ENCODE peak calls at places on chromosomes 12 and 14, in seven cellular contexts. Z is MV-4-11, X is AG09309, H is EL, N is activated T-helper 1 cell treated with Interleukin-2 at 50 U/mL for 16 hours, E is right cardiac atrium, T is fibroblast of pulmonary artery. A is an unnamed sample.

GRCh38 chr14:99510556-99511139 is 29.4 kb downstream of the CCNK start:
- DNase-seq in X (no peak), N (no peak), H (no peak), T (no peak), E (no peak), Z (no peak), A (no peak)

GRCh38 chr14:73833530-73834257 is 17.9 kb upstream of the PTGR2 start:
- DNase-seq in Z (no peak), E (peak), X (no peak), N (no peak), H (peak), T (peak), A (no peak)

GRCh38 chr14:61472025-61472672 is 150.8 kb downstream of the PRKCH start:
- DNase-seq in H (peak), Z (peak), T (peak), N (peak), X (peak), E (no peak), A (no peak)

GRCh38 chr12:53824001-53824716 is 72.4 kb upstream of the CISTR start:
- DNase-seq in T (no peak), N (no peak), X (no peak), E (no peak), H (no peak), Z (no peak), A (no peak)

GRCh38 chr12:117298648-117299225 is 62.7 kb downstream of the NOS1 start:
- DNase-seq in T (no peak), Z (no peak), X (no peak), H (no peak), E (no peak), N (no peak), A (no peak)

GRCh38 chr12:46608431-46609280 is 217.1 kb downstream of the SLC38A4 start:
- DNase-seq in H (peak), X (peak), Z (no peak), E (no peak), N (no peak), T (peak), A (no peak)

GRCh38 chr12:111687255-111687654 is 1.4 kb downstream of the ACAD10 start:
- DNase-seq in T (no peak), H (no peak), E (no peak), N (no peak), Z (no peak), X (no peak), A (peak)

GRCh38 chr12:44497044-44497443 is 379.1 kb downstream of the NELL2 start:
- DNase-seq in N (no peak), E (no peak), H (no peak), T (no peak), X (no peak), Z (no peak), A (peak)

GRCh38 chr12:116977465-116978380 is 67.0 kb downstream of the FBXW8 start:
- DNase-seq in E (no peak), N (no peak), H (peak), Z (no peak), X (no peak), T (no peak), A (no peak)

GRCh38 chr14:53955671-53956426 is 776 bp downstream of the BMP4 start:
- DNase-seq in E (peak), N (no peak), Z (no peak), X (no peak), T (peak), H (peak), A (no peak)

A was measured in HuH-7.5.